ENCODE peak calls at places on chromosomes 2 and 18, in ten cellular contexts. One of them, this sample, is unnamed. For H3K4me1, the result is how much of the 10 kb centered on the place peaks cover.

GRCh38 chr2:205786976-205787375 is 104.7 kb downstream of the NRP2 start:
- DNase-seq in adrenal gland: no peak
- DNase-seq in tibial nerve: no peak
- DNase-seq in naive thymus-derived CD4-positive, alpha-beta T cell: no peak
- DNase-seq in fibroblast of lung: no peak
- DNase-seq in breast epithelium: no peak
- DNase-seq in cardiac muscle cell: no peak
- DNase-seq in pancreas: no peak
- DNase-seq in colonic mucosa: no peak
- DNase-seq in prostate gland: no peak
- DNase-seq in this sample: no peak

GRCh38 chr2:32688511-32688910 is 60.7 kb downstream of the TTC27 start:
- DNase-seq in adrenal gland: no peak
- DNase-seq in tibial nerve: no peak
- DNase-seq in naive thymus-derived CD4-positive, alpha-beta T cell: no peak
- DNase-seq in fibroblast of lung: peak
- DNase-seq in breast epithelium: no peak
- DNase-seq in cardiac muscle cell: peak
- DNase-seq in pancreas: no peak
- DNase-seq in colonic mucosa: no peak
- DNase-seq in prostate gland: no peak
- DNase-seq in this sample: no peak

GRCh38 chr2:74856004-74856578 is 22.2 kb downstream of the HK2 start:
- DNase-seq in adrenal gland: no peak
- DNase-seq in tibial nerve: no peak
- DNase-seq in naive thymus-derived CD4-positive, alpha-beta T cell: no peak
- DNase-seq in fibroblast of lung: no peak
- DNase-seq in breast epithelium: no peak
- DNase-seq in cardiac muscle cell: no peak
- DNase-seq in pancreas: no peak
- DNase-seq in colonic mucosa: peak
- DNase-seq in prostate gland: no peak
- DNase-seq in this sample: no peak

GRCh38 chr2:58930541-58930940 is 689.4 kb upstream of the FANCL start:
- DNase-seq in adrenal gland: no peak
- DNase-seq in tibial nerve: no peak
- DNase-seq in naive thymus-derived CD4-positive, alpha-beta T cell: no peak
- DNase-seq in fibroblast of lung: peak
- DNase-seq in breast epithelium: no peak
- DNase-seq in cardiac muscle cell: no peak
- DNase-seq in pancreas: no peak
- DNase-seq in colonic mucosa: no peak
- DNase-seq in prostate gland: no peak
- DNase-seq in this sample: no peak

GRCh38 chr2:106695919-106696318 is 190.0 kb downstream of the ST6GAL2 start:
- DNase-seq in adrenal gland: no peak
- DNase-seq in tibial nerve: no peak
- DNase-seq in naive thymus-derived CD4-positive, alpha-beta T cell: no peak
- DNase-seq in fibroblast of lung: no peak
- DNase-seq in breast epithelium: no peak
- DNase-seq in cardiac muscle cell: no peak
- DNase-seq in pancreas: no peak
- DNase-seq in colonic mucosa: peak
- DNase-seq in prostate gland: no peak
- DNase-seq in this sample: no peak

GRCh38 chr2:113276216-113276905 is 2.4 kb downstream of the PAX8 start:
- DNase-seq in adrenal gland: no peak
- DNase-seq in tibial nerve: no peak
- DNase-seq in naive thymus-derived CD4-positive, alpha-beta T cell: no peak
- DNase-seq in fibroblast of lung: no peak
- DNase-seq in breast epithelium: no peak
- DNase-seq in cardiac muscle cell: no peak
- DNase-seq in pancreas: no peak
- DNase-seq in colonic mucosa: no peak
- DNase-seq in prostate gland: no peak
- DNase-seq in this sample: no peak

GRCh38 chr2:186718895-186719294 is 25.0 kb downstream of the FAM171B start:
- DNase-seq in adrenal gland: no peak
- DNase-seq in tibial nerve: no peak
- DNase-seq in naive thymus-derived CD4-positive, alpha-beta T cell: no peak
- DNase-seq in fibroblast of lung: no peak
- DNase-seq in breast epithelium: no peak
- DNase-seq in cardiac muscle cell: no peak
- DNase-seq in pancreas: no peak
- DNase-seq in colonic mucosa: no peak
- DNase-seq in prostate gland: no peak
- DNase-seq in this sample: no peak

GRCh38 chr2:72757177-72757775 is 68.6 kb downstream of the EXOC6B start:
- DNase-seq in adrenal gland: peak
- DNase-seq in tibial nerve: no peak
- DNase-seq in naive thymus-derived CD4-positive, alpha-beta T cell: no peak
- DNase-seq in fibroblast of lung: peak
- DNase-seq in breast epithelium: no peak
- DNase-seq in cardiac muscle cell: peak
- DNase-seq in pancreas: no peak
- DNase-seq in colonic mucosa: no peak
- DNase-seq in prostate gland: no peak
- DNase-seq in this sample: no peak

GRCh38 chr2:99953750-99954149 is 188.6 kb downstream of the AFF3 start:
- DNase-seq in adrenal gland: no peak
- DNase-seq in tibial nerve: no peak
- DNase-seq in naive thymus-derived CD4-positive, alpha-beta T cell: no peak
- DNase-seq in fibroblast of lung: no peak
- DNase-seq in breast epithelium: no peak
- DNase-seq in cardiac muscle cell: no peak
- DNase-seq in pancreas: no peak
- DNase-seq in colonic mucosa: no peak
- DNase-seq in prostate gland: no peak
- DNase-seq in this sample: no peak

GRCh38 chr2:20661028-20661980 is 5.6 kb upstream of the GDF7 start:
- DNase-seq in adrenal gland: peak
- DNase-seq in tibial nerve: no peak
- DNase-seq in naive thymus-derived CD4-positive, alpha-beta T cell: no peak
- DNase-seq in fibroblast of lung: peak
- DNase-seq in breast epithelium: peak
- DNase-seq in cardiac muscle cell: peak
- DNase-seq in pancreas: no peak
- DNase-seq in colonic mucosa: peak
- DNase-seq in prostate gland: peak
- DNase-seq in this sample: peak

GRCh38 chr2:24512836-24513235 is 21.8 kb downstream of the NCOA1 start:
- DNase-seq in adrenal gland: no peak
- DNase-seq in tibial nerve: no peak
- DNase-seq in naive thymus-derived CD4-positive, alpha-beta T cell: no peak
- DNase-seq in fibroblast of lung: peak
- DNase-seq in breast epithelium: no peak
- DNase-seq in cardiac muscle cell: peak
- DNase-seq in pancreas: no peak
- DNase-seq in colonic mucosa: no peak
- DNase-seq in prostate gland: no peak
- DNase-seq in this sample: no peak

GRCh38 chr2:119522561-119523110 is 1.6 kb downstream of the SCTR start:
- DNase-seq in adrenal gland: no peak
- DNase-seq in tibial nerve: no peak
- DNase-seq in naive thymus-derived CD4-positive, alpha-beta T cell: no peak
- DNase-seq in fibroblast of lung: no peak
- DNase-seq in breast epithelium: no peak
- DNase-seq in cardiac muscle cell: no peak
- DNase-seq in pancreas: no peak
- DNase-seq in colonic mucosa: no peak
- DNase-seq in prostate gland: no peak
- DNase-seq in this sample: no peak

GRCh38 chr2:12169721-12170120 is 423.3 kb downstream of the LPIN1 start:
- DNase-seq in adrenal gland: peak
- DNase-seq in tibial nerve: no peak
- DNase-seq in naive thymus-derived CD4-positive, alpha-beta T cell: no peak
- DNase-seq in fibroblast of lung: peak
- DNase-seq in breast epithelium: peak
- DNase-seq in cardiac muscle cell: peak
- DNase-seq in pancreas: no peak
- DNase-seq in colonic mucosa: no peak
- DNase-seq in prostate gland: no peak
- DNase-seq in this sample: peak

GRCh38 chr18:39455300-39455699 is 1889.7 kb upstream of the CELF4 start:
- DNase-seq in adrenal gland: no peak
- DNase-seq in tibial nerve: no peak
- DNase-seq in naive thymus-derived CD4-positive, alpha-beta T cell: no peak
- DNase-seq in fibroblast of lung: peak
- DNase-seq in breast epithelium: peak
- DNase-seq in cardiac muscle cell: peak
- DNase-seq in pancreas: no peak
- DNase-seq in colonic mucosa: no peak
- DNase-seq in prostate gland: no peak
- DNase-seq in this sample: no peak

GRCh38 chr2:176552456-176553135 is 283.4 kb downstream of the MTX2 start:
- DNase-seq in adrenal gland: peak
- DNase-seq in tibial nerve: no peak
- DNase-seq in naive thymus-derived CD4-positive, alpha-beta T cell: no peak
- DNase-seq in fibroblast of lung: peak
- DNase-seq in breast epithelium: no peak
- DNase-seq in cardiac muscle cell: peak
- DNase-seq in pancreas: no peak
- DNase-seq in colonic mucosa: no peak
- DNase-seq in prostate gland: no peak
- DNase-seq in this sample: no peak

GRCh38 chr2:202592580-202592979 is 42.2 kb upstream of the FAM117B start:
- DNase-seq in adrenal gland: no peak
- DNase-seq in tibial nerve: no peak
- DNase-seq in naive thymus-derived CD4-positive, alpha-beta T cell: no peak
- DNase-seq in fibroblast of lung: peak
- DNase-seq in breast epithelium: no peak
- DNase-seq in cardiac muscle cell: no peak
- DNase-seq in pancreas: no peak
- DNase-seq in colonic mucosa: no peak
- DNase-seq in prostate gland: no peak
- DNase-seq in this sample: no peak

GRCh38 chr18:72675394-72675793 is 131.3 kb upstream of the CBLN2 start:
- DNase-seq in adrenal gland: no peak
- DNase-seq in tibial nerve: no peak
- DNase-seq in naive thymus-derived CD4-positive, alpha-beta T cell: no peak
- DNase-seq in fibroblast of lung: peak
- DNase-seq in breast epithelium: peak
- DNase-seq in cardiac muscle cell: no peak
- DNase-seq in pancreas: no peak
- DNase-seq in colonic mucosa: no peak
- DNase-seq in prostate gland: no peak
- DNase-seq in this sample: no peak

GRCh38 chr2:222904557-222905258 is 43.9 kb downstream of the ACSL3 start:
- DNase-seq in adrenal gland: no peak
- DNase-seq in tibial nerve: no peak
- DNase-seq in naive thymus-derived CD4-positive, alpha-beta T cell: no peak
- DNase-seq in fibroblast of lung: peak
- DNase-seq in breast epithelium: no peak
- DNase-seq in cardiac muscle cell: peak
- DNase-seq in pancreas: no peak
- DNase-seq in colonic mucosa: no peak
- DNase-seq in prostate gland: no peak
- DNase-seq in this sample: no peak

GRCh38 chr2:140286377-140286776 is 1506.2 kb upstream of the NXPH2 start:
- DNase-seq in adrenal gland: no peak
- DNase-seq in tibial nerve: no peak
- DNase-seq in naive thymus-derived CD4-positive, alpha-beta T cell: no peak
- DNase-seq in fibroblast of lung: no peak
- DNase-seq in breast epithelium: no peak
- DNase-seq in cardiac muscle cell: peak
- DNase-seq in pancreas: no peak
- DNase-seq in colonic mucosa: no peak
- DNase-seq in prostate gland: no peak
- DNase-seq in this sample: no peak
- H3K4me1 ChIP-seq in adrenal gland: under half
- H3K4me1 ChIP-seq in tibial nerve: under half
- H3K4me1 ChIP-seq in naive thymus-derived CD4-positive, alpha-beta T cell: under half
- H3K4me1 ChIP-seq in fibroblast of lung: under half
- H3K4me1 ChIP-seq in breast epithelium: under half
- H3K4me1 ChIP-seq in cardiac muscle cell: under half
- H3K4me1 ChIP-seq in pancreas: under half
- H3K4me1 ChIP-seq in colonic mucosa: under half
- H3K4me1 ChIP-seq in prostate gland: under half
- H3K4me1 ChIP-seq in this sample: under half

DNA sequence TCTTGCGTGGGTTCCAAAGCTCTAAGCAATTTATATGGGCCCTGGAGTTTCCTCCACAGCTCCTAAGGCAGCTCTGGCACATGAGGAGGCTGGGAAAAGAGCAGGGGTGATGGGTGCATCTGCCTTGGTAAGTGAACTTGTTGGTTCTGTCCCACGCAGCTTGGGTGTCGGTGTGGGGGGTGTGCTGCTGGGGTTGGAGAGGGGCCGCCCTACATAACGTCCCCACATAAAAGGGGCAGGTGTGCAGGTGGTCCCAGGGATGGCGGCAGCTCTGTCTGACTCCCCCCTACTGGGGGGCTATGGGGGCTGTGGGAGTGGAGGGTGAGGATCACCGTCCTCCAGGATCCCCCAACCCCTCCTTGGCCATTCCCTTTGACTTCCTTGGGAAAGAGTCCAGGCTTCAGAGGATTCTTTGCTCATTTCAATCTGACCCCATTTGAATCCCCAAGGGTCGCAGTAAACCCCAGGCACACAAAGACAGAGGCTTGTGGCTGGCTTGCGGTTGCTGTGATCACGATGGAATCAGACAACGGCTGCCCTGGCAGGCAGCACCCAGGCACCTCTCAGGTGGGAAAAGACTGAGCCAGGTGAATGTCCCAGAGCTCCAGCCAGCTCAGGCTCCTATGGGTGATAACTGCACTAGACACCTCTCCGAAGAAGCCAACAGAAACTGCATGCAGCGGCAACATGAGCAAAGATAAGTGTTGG is 34.5 kb upstream of the CD8A start:
- DNase-seq in adrenal gland: no peak
- DNase-seq in tibial nerve: no peak
- DNase-seq in naive thymus-derived CD4-positive, alpha-beta T cell: no peak
- DNase-seq in fibroblast of lung: no peak
- DNase-seq in breast epithelium: no peak
- DNase-seq in cardiac muscle cell: no peak
- DNase-seq in pancreas: no peak
- DNase-seq in colonic mucosa: no peak
- DNase-seq in prostate gland: no peak
- DNase-seq in this sample: no peak
- H3K4me3 ChIP-seq in adrenal gland: no peak
- H3K4me3 ChIP-seq in tibial nerve: no peak
- H3K4me3 ChIP-seq in naive thymus-derived CD4-positive, alpha-beta T cell: peak
- H3K4me3 ChIP-seq in fibroblast of lung: no peak
- H3K4me3 ChIP-seq in breast epithelium: no peak
- H3K4me3 ChIP-seq in cardiac muscle cell: no peak
- H3K4me3 ChIP-seq in pancreas: no peak
- H3K4me3 ChIP-seq in colonic mucosa: no peak
- H3K4me3 ChIP-seq in prostate gland: no peak
- H3K4me3 ChIP-seq in this sample: no peak

GRCh38 chr2:172230301-172230700 is 127.6 kb upstream of the DLX2 start:
- DNase-seq in adrenal gland: no peak
- DNase-seq in tibial nerve: no peak
- DNase-seq in naive thymus-derived CD4-positive, alpha-beta T cell: no peak
- DNase-seq in fibroblast of lung: no peak
- DNase-seq in breast epithelium: no peak
- DNase-seq in cardiac muscle cell: no peak
- DNase-seq in pancreas: no peak
- DNase-seq in colonic mucosa: no peak
- DNase-seq in prostate gland: no peak
- DNase-seq in this sample: no peak
- H3K4me1 ChIP-seq in adrenal gland: under half
- H3K4me1 ChIP-seq in tibial nerve: under half
- H3K4me1 ChIP-seq in naive thymus-derived CD4-positive, alpha-beta T cell: under half
- H3K4me1 ChIP-seq in fibroblast of lung: under half
- H3K4me1 ChIP-seq in breast epithelium: under half
- H3K4me1 ChIP-seq in cardiac muscle cell: under half
- H3K4me1 ChIP-seq in pancreas: under half
- H3K4me1 ChIP-seq in colonic mucosa: under half
- H3K4me1 ChIP-seq in prostate gland: under half
- H3K4me1 ChIP-seq in this sample: under half

GRCh38 chr2:230824406-230824978 is 40.2 kb upstream of the ITM2C start:
- DNase-seq in adrenal gland: peak
- DNase-seq in tibial nerve: no peak
- DNase-seq in naive thymus-derived CD4-positive, alpha-beta T cell: no peak
- DNase-seq in fibroblast of lung: peak
- DNase-seq in breast epithelium: peak
- DNase-seq in cardiac muscle cell: peak
- DNase-seq in pancreas: no peak
- DNase-seq in colonic mucosa: peak
- DNase-seq in prostate gland: peak
- DNase-seq in this sample: peak
- H3K4me3 ChIP-seq in adrenal gland: no peak
- H3K4me3 ChIP-seq in tibial nerve: no peak
- H3K4me3 ChIP-seq in naive thymus-derived CD4-positive, alpha-beta T cell: no peak
- H3K4me3 ChIP-seq in fibroblast of lung: peak
- H3K4me3 ChIP-seq in breast epithelium: peak
- H3K4me3 ChIP-seq in cardiac muscle cell: no peak
- H3K4me3 ChIP-seq in pancreas: no peak
- H3K4me3 ChIP-seq in colonic mucosa: no peak
- H3K4me3 ChIP-seq in prostate gland: no peak
- H3K4me3 ChIP-seq in this sample: no peak

This sample was measured in CD4-positive, alpha-beta memory T cell.